ENCODE peak calls at places on chromosomes 3 and 15, in five cellular contexts. W is fibroblast of the aortic adventitia, C is HFF-Myc, D is mammary epithelial cell, P is GM06990. G is an unnamed sample.

GRCh38 chr15:83845230-83845629 is 191.3 kb downstream of the ADAMTSL3 start:
- DNase-seq in W (peak; percentile 98), C (no peak), D (peak; percentile 57), P (no peak), G (peak; percentile 52)

GRCh38 chr15:85504739-85505676 is 124.6 kb downstream of the AKAP13 start:
- DNase-seq in W (peak; percentile 83), C (peak; percentile 41), D (peak; percentile 52), P (no peak), G (no peak)

GRCh38 chr3:188832961-188833615 is 338.7 kb upstream of the TPRG1 start:
- DNase-seq in W (peak; percentile 3), C (no peak), D (peak; percentile 84), P (no peak), G (peak; percentile 85)

GRCh38 chr3:67437090-67437489 is 217.3 kb downstream of the SUCLG2 start:
- DNase-seq in W (peak; percentile 24), C (no peak), D (peak; percentile 41), P (no peak), G (no peak)

GRCh38 chr15:77834276-77834990 is 201.7 kb upstream of the LINGO1 start:
- DNase-seq in W (no peak), C (no peak), D (no peak), P (no peak), G (no peak)

GRCh38 chr3:59836525-59836924 is 786.7 kb upstream of the CFAP20DC start:
- DNase-seq in W (no peak), C (peak; percentile 61), D (no peak), P (no peak), G (no peak)

GRCh38 chr15:77867266-77868047 is 210.1 kb downstream of the TBC1D2B start:
- DNase-seq in W (no peak), C (no peak), D (no peak), P (no peak), G (no peak)

GRCh38 chr15:99632521-99632920 is 66.7 kb downstream of the MEF2A start:
- DNase-seq in W (no peak), C (no peak), D (peak; percentile 17), P (no peak), G (no peak)

GRCh38 chr15:70301396-70301795 is 203.7 kb upstream of the TLE3 start:
- DNase-seq in W (no peak), C (no peak), D (no peak), P (no peak), G (no peak)

GRCh38 chr15:33756950-33757349 is 211.3 kb upstream of the CHRM5 start:
- DNase-seq in W (no peak), C (no peak), D (no peak), P (no peak), G (no peak)

GRCh38 chr15:91196768-91197167 is 96.7 kb downstream of the SV2B start:
- DNase-seq in W (no peak), C (no peak), D (no peak), P (no peak), G (no peak)

GRCh38 chr15:68646156-68646555 is 67.4 kb downstream of the CORO2B start:
- DNase-seq in W (no peak), C (no peak), D (no peak), P (no peak), G (no peak)

GRCh38 chr3:16896820-16897219 is 12.1 kb downstream of the PLCL2 start:
- DNase-seq in W (no peak), C (no peak), D (no peak), P (no peak), G (no peak)

GRCh38 chr3:123420416-123420968 is 28.4 kb downstream of the ADCY5 start:
- DNase-seq in W (no peak), C (no peak), D (no peak), P (no peak), G (no peak)

GRCh38 chr3:40573985-40574384 is 49.2 kb downstream of the ZNF621 start:
- DNase-seq in W (no peak), C (no peak), D (no peak), P (no peak), G (no peak)

GRCh38 chr15:67783303-67783702 is 42.0 kb upstream of the SKOR1 start:
- DNase-seq in W (no peak), C (no peak), D (no peak), P (peak; percentile 70), G (no peak)

GRCh38 chr3:53236112-53236841 is 19.5 kb downstream of the TKT start:
- DNase-seq in W (peak; percentile 89), C (peak; percentile 66), D (peak; percentile 68), P (no peak), G (no peak)

GRCh38 chr3:99659032-99659431 is 20.6 kb downstream of the COL8A1 start:
- DNase-seq in W (peak; percentile 97), C (peak; percentile 89), D (peak; percentile 98), P (no peak), G (peak; percentile 95)

GRCh38 chr3:32950516-32950915 is 928 bp upstream of the CCR4 start:
- DNase-seq in W (no peak), C (no peak), D (no peak), P (no peak), G (no peak)

GRCh38 chr3:80688814-80689213 is 921.0 kb upstream of the ROBO1 start:
- DNase-seq in W (peak; percentile 25), C (no peak), D (no peak), P (no peak), G (no peak)

GRCh38 chr3:44363591-44363990 is 25.0 kb downstream of the TCAIM start:
- DNase-seq in W (no peak), C (no peak), D (no peak), P (no peak), G (peak; percentile 61)

GRCh38 chr3:148958681-148959080 is 32.7 kb upstream of the GYG1 start:
- DNase-seq in W (no peak), C (no peak), D (no peak), P (no peak), G (no peak)

GRCh38 chr3:148957586-148957985 is 33.8 kb upstream of the GYG1 start:
- DNase-seq in W (no peak), C (no peak), D (no peak), P (no peak), G (no peak)

DNA sequence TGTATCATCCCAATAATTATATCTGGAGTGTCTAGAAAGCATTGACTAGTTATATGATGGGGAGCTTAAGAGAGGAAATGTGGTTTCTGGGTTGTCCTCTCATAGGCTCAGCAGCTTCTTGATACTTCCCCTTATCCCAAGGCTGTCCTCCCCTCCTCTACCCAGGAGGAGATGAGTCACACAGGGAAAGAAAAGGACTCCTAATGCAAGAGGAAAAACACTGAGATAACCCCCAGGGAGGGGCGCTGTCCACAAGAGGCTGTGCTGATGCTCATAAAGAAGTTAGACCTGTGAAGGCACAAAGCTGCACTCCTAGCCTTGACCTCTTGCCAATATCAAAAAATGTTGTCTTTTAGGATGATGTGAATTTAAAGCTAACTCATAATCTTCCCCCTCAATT is 28.8 kb upstream of the GYG1 start:
- DNase-seq in W (peak; percentile 86), C (peak; percentile 42), D (peak; percentile 46), P (no peak), G (peak; percentile 49)
- TF ChIP-seq CTCF in W (peak; percentile 32), C (no peak), D (peak; percentile 29), P (no peak), G (peak; percentile 54)

GRCh38 chr3:49552087-49552486 is 2.2 kb upstream of the BSN start:
- DNase-seq in W (no peak), C (no peak), D (no peak), P (no peak), G (no peak)
- H3K4me3 ChIP-seq in W (no peak overlapping the region), C (no peak overlapping the region), D (no peak overlapping the region), P (no peak overlapping the region), G (no peak overlapping the region)

DNA sequence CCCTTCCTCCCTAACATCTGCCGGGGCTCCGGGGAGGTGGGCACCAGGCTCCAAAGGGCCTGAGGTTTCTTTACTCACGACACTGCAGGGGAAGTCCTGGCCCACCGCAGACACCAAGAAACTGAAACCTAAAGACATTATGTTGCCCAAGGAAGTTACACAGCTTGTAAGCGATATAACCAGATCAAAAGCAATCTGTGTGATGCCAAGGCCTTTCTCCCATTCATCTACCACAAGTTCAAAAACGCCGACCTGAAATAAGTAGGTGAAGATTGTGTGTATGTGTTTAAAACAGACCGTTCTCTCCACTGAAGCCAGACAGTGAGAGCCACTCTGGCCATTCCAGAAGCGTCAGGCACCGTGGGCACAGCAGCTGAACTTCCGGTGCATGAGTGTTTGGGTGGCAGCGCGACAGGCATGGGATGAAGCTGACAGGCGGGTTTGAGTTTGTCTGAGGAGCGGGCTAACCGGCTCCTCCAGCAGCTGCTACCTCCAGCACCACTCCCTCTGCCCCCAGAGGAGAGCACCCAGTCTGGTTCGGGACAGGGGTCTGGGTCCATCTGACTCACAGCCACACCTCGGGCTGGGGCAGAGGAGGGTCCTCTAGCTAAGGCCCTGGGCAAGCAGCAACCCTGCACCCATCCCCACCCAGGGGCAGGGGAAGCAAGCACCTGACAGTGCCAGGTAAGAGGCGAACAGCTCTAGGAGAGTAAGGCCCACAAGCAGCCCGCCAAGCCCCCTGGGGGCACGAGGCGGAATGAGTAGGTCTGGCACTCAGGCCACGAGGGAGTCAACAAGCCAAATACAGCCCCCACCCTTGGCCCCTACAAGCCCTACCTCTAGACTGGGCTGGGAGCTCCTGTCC is 1.3 kb downstream of the TNK2 start:
- DNase-seq in W (no peak), C (no peak), D (peak; percentile 66), P (peak; percentile 65), G (no peak)
- TF ChIP-seq CTCF in W (no peak), C (no peak), D (no peak), P (no peak), G (no peak)

GRCh38 chr3:172139528-172140276 is 100.3 kb downstream of the FNDC3B start:
- DNase-seq in W (no peak), C (no peak), D (no peak), P (no peak), G (no peak)
- H3K4me3 ChIP-seq in W (no peak overlapping the region), C (no peak overlapping the region), D (no peak overlapping the region), P (no peak overlapping the region), G (no peak overlapping the region)

GRCh38 chr15:88913017-88913849 is at the start of gene MFGE8:
- DNase-seq in W (peak; percentile 48), C (no peak), D (peak; percentile 81), P (peak; percentile 55), G (no peak)

GRCh38 chr15:88912500-88912921 is 668 bp downstream of the MFGE8 start:
- DNase-seq in W (no peak), C (no peak), D (peak; percentile 24), P (no peak), G (no peak)

GRCh38 chr15:88909956-88910831 is 3.0 kb downstream of the MFGE8 start:
- DNase-seq in W (peak; percentile 61), C (no peak), D (no peak), P (no peak), G (no peak)

GRCh38 chr15:88913850-88914169 is 631 bp upstream of the MFGE8 start:
- DNase-seq in W (no peak), C (no peak), D (no peak), P (no peak), G (no peak)

GRCh38 chr15:88911766-88912118 is 1.4 kb downstream of the MFGE8 start:
- DNase-seq in W (no peak), C (no peak), D (peak; percentile 76), P (no peak), G (no peak)
- TF ChIP-seq CTCF in W (no peak), C (no peak), D (peak; percentile 26), P (no peak), G (no peak)